ENCODE peak calls at places on chromosomes 7 and 10, in six cellular contexts. L, K, R, J, C and A are unnamed samples.

GRCh38 chr10:102196893-102197292 is 29.2 kb upstream of the ELOVL3 start:
- DNase-seq in C (no peak), L (no peak), J (no peak), K (no peak), R (no peak), A (no peak)

GRCh38 chr7:28298870-28299484 is 113.3 kb upstream of the CREB5 start:
- DNase-seq in R (no peak), J (no peak), K (peak; percentile 48), C (peak; percentile 72), L (no peak), A (peak; percentile 50)

GRCh38 chr10:97539523-97540200 is 32.9 kb upstream of the ANKRD2 start:
- DNase-seq in J (no peak), C (peak; percentile 93), L (no peak), R (no peak), K (no peak), A (no peak)

GRCh38 chr10:1173091-1173490 is 116.9 kb downstream of the WDR37 start:
- DNase-seq in L (no peak), C (no peak), K (no peak), J (peak; percentile 51), R (no peak), A (no peak)

GRCh38 chr7:149723082-149723767 is 50.2 kb downstream of the ZNF467 start:
- DNase-seq in L (no peak), R (no peak), J (peak; percentile 56), K (no peak), C (no peak), A (no peak)

GRCh38 chr10:125025341-125025740 is 83.4 kb downstream of the ZRANB1 start:
- DNase-seq in R (no peak), L (no peak), K (no peak), C (peak; percentile 70), J (no peak), A (no peak)

GRCh38 chr10:125121003-125121402 is 39.4 kb downstream of the CTBP2 start:
- DNase-seq in R (no peak), C (no peak), L (no peak), K (peak; percentile 88), J (no peak), A (no peak)

GRCh38 chr10:8245131-8246117 is 190.9 kb downstream of the GATA3 start:
- DNase-seq in J (no peak), L (no peak), C (no peak), R (no peak), K (no peak), A (no peak)

GRCh38 chr7:92758796-92759431 is 77.5 kb downstream of the CDK6 start:
- DNase-seq in L (no peak), J (no peak), K (no peak), R (no peak), C (no peak), A (no peak)

GRCh38 chr7:117134885-117135552 is 181.7 kb downstream of the ST7 start:
- DNase-seq in C (peak; percentile 44), L (no peak), K (no peak), J (no peak), R (no peak), A (no peak)

GRCh38 chr10:96334888-96335526 is 23.8 kb downstream of the OPALIN start:
- DNase-seq in L (no peak), K (peak; percentile 13), C (peak; percentile 71), J (no peak), R (no peak), A (peak; percentile 24)

GRCh38 chr10:118850418-118851061 is 95.8 kb upstream of the CACUL1 start:
- DNase-seq in J (peak; percentile 87), K (peak; percentile 88), R (no peak), L (peak; percentile 91), C (peak; percentile 77), A (peak; percentile 87)

GRCh38 chr7:31058122-31058521 is 6.0 kb downstream of the ADCYAP1R1 start:
- DNase-seq in J (no peak), R (no peak), L (no peak), C (no peak), K (no peak), A (no peak)

GRCh38 chr10:49643296-49644034 is 29.6 kb downstream of the CHAT start:
- DNase-seq in C (no peak), K (no peak), L (peak; percentile 66), J (no peak), R (no peak), A (no peak)

GRCh38 chr10:86400705-86401587 is 34.4 kb upstream of the GRID1 start:
- DNase-seq in R (no peak), K (peak; percentile 8), J (peak; percentile 86), C (peak; percentile 31), L (peak; percentile 89), A (peak; percentile 72)

GRCh38 chr7:142434666-142435174 is 176.9 kb upstream of the PRSS58 start:
- DNase-seq in R (no peak), K (no peak), L (no peak), J (no peak), C (no peak), A (no peak)

GRCh38 chr7:2299131-2299829 is 15.0 kb downstream of the SNX8 start:
- DNase-seq in J (peak; percentile 56), K (no peak), R (no peak), L (no peak), C (peak; percentile 90), A (no peak)

GRCh38 chr7:36011588-36011965 is 141.5 kb upstream of the EEPD1 start:
- DNase-seq in K (no peak), R (no peak), L (peak; percentile 62), J (no peak), C (peak; percentile 28), A (no peak)

GRCh38 chr10:6321880-6322279 is 119.1 kb downstream of the PFKFB3 start:
- DNase-seq in L (no peak), R (no peak), K (peak; percentile 8), C (peak; percentile 45), J (no peak), A (no peak)

GRCh38 chr10:80924063-80924952 is 386.6 kb downstream of the SH2D4B start:
- DNase-seq in K (peak; percentile 21), L (no peak), R (no peak), C (peak; percentile 58), J (no peak), A (peak; percentile 61)

GRCh38 chr7:138738114-138738513 is 37.0 kb upstream of the SVOPL start:
- DNase-seq in J (no peak), C (peak; percentile 16), R (no peak), K (no peak), L (no peak), A (no peak)

GRCh38 chr7:156327474-156327873 is 313.1 kb upstream of the RNF32 start:
- DNase-seq in J (no peak), C (no peak), R (peak; percentile 57), L (no peak), K (no peak), A (no peak)

GRCh38 chr7:1665721-1666250 is 4.3 kb upstream of the ELFN1 start:
- DNase-seq in K (no peak), R (no peak), C (peak; percentile 18), L (peak; percentile 83), J (peak; percentile 80), A (peak; percentile 42)

GRCh38 chr10:34780818-34781380 is 34.2 kb downstream of the PARD3 start:
- DNase-seq in R (no peak), C (peak; percentile 71), K (no peak), J (peak; percentile 92), L (no peak), A (peak; percentile 26)

GRCh38 chr10:122441961-122442360 is 12.5 kb upstream of the ARMS2 start:
- DNase-seq in L (no peak), C (peak; percentile 63), J (no peak), R (no peak), K (no peak), A (no peak)

GRCh38 chr7:125563557-125563956 is 633.9 kb upstream of the POT1 start:
- DNase-seq in R (no peak), K (no peak), J (peak; percentile 36), C (no peak), L (no peak), A (no peak)

GRCh38 chr10:86344714-86345161 is 21.9 kb downstream of the GRID1 start:
- DNase-seq in R (no peak), C (no peak), L (no peak), K (no peak), J (peak; percentile 54), A (no peak)

DNA sequence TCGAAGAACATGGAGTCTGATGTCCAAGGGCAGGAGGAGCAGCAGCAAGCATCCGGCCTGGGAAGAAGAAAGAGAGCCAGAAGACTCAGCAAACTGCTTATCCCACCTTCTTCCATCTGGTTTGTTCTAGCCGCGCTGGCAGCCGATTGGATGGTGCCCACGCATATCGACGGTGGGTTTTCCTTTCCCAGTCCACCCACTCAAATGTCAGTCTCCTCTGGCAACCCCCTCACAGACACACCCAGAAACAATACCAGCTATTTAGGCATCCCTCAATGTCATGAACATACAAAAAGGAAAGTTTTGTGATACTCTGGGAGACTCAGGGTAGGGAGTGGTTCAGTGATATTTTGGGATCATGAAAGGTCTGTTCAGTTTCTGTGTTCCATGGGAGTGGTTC is 139.6 kb downstream of the LYZL1 start:
- DNase-seq in R (no peak), K (no peak), L (no peak), C (no peak), J (no peak), A (no peak)
- H3K4me3 ChIP-seq in R (no peak overlapping the region), K (no peak overlapping the region), L (no peak overlapping the region), C (no peak overlapping the region), J (no peak overlapping the region), A (no peak overlapping the region)

GRCh38 chr7:141074162-141074989 is 512 bp downstream of the TMEM178B start:
- DNase-seq in L (no peak), C (peak; percentile 10), J (peak; percentile 78), R (no peak), K (no peak), A (peak; percentile 46)
- H3K4me3 ChIP-seq in L (peak overlapping the region; percentile 21), C (peak overlapping the region; percentile 23), J (peak overlapping the region; percentile 50), R (peak overlapping the region; percentile 62), K (no peak overlapping the region), A (peak overlapping the region; percentile 73)

DNA sequence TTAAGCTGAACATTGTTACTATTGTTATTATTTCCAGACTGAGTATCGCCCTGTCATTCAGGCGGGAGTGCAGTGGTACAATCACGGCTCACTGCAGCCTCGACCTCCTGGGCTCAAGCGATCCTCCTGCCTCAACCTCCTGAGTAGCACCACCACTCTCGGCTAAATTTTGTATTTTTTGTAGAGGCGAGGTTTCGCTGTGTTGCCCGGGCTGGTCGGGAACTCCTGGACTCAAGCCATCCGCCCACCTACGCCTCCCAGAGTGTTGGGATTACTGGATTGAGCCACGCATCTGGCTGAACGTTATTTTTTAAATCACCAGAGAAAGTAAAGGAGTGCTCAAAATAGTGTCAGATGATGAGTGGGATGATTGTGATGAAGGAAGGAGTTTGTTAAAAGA is 1.4 kb upstream of the HNRNPF start:
- DNase-seq in R (no peak), J (no peak), K (no peak), C (no peak), L (no peak), A (no peak)
- H3K4me3 ChIP-seq in R (no peak overlapping the region), J (no peak overlapping the region), K (peak overlapping the region; percentile 93), C (no peak overlapping the region), L (no peak overlapping the region), A (no peak overlapping the region)

DNA sequence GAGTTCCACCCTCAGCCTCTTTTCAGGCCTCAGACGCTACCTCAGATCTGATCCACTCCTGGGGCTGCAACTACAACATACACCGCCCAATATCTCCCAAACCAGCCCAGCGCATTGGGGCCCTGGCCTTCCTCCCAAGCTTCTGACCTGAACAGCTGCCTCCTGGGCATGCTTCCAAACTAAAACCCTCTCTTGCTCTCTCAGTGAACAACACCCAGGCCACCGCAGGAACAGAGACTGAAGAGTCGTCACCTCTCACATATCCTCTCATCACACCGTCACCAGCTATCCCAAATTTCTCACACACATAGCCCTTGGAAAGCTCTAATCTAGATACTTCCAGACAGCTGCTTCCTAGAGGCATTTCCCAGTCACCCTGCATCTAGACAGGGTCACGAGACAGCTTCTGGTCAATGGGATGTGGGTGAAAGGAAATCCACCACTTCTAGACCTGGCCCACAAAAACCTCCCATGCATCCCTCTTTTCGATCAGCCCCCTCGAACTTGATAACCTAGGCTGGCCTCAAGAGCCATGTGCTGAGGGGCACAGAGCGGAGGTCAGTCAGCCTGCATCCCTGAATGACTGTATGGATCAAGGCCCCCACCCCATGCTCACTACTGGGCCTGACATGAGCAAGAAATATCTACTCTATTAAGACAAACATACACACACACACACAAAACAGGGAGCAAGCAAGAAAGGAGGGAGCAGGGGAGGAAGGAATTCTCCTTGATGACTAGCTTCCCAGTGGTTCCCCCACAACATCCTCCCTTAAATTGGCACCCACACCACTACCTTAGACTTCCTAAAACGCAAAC is 1.8 kb downstream of the PARP12 start:
- DNase-seq in J (no peak), R (no peak), K (no peak), C (peak; percentile 77), L (peak; percentile 84), A (no peak)
- H3K4me3 ChIP-seq in J (peak overlapping the region; percentile 4), R (peak overlapping the region; percentile 83), K (no peak overlapping the region), C (peak overlapping the region; percentile 70), L (no peak overlapping the region), A (no peak overlapping the region)